ENCODE peak calls at places on chromosomes 6 and 20, in seven cellular contexts. One of them, this sample, is unnamed.

GRCh38 chr20:40080059-40080652 is 608.9 kb downstream of the MAFB start:
- DNase-seq in cardiac septum: no peak
- DNase-seq in activated gamma-delta T cell: no peak
- DNase-seq in head of caudate nucleus: no peak
- DNase-seq in T-cell: no peak
- DNase-seq in activated naive CD4-positive, alpha-beta T cell: no peak
- DNase-seq in HFFc6: no peak
- DNase-seq in this sample: no peak

GRCh38 chr6:22222469-22222868 is 74.4 kb downstream of the PRL start:
- DNase-seq in cardiac septum: no peak
- DNase-seq in activated gamma-delta T cell: no peak
- DNase-seq in head of caudate nucleus: no peak
- DNase-seq in T-cell: no peak
- DNase-seq in activated naive CD4-positive, alpha-beta T cell: no peak
- DNase-seq in HFFc6: no peak
- DNase-seq in this sample: no peak

GRCh38 chr6:119215309-119215708 is 134.3 kb downstream of the MAN1A1 start:
- DNase-seq in cardiac septum: no peak
- DNase-seq in activated gamma-delta T cell: no peak
- DNase-seq in head of caudate nucleus: no peak
- DNase-seq in T-cell: no peak
- DNase-seq in activated naive CD4-positive, alpha-beta T cell: no peak
- DNase-seq in HFFc6: no peak
- DNase-seq in this sample: no peak

GRCh38 chr6:27940766-27941165 is 16.3 kb upstream of the OR2B6 start:
- DNase-seq in cardiac septum: no peak
- DNase-seq in activated gamma-delta T cell: no peak
- DNase-seq in head of caudate nucleus: no peak
- DNase-seq in T-cell: no peak
- DNase-seq in activated naive CD4-positive, alpha-beta T cell: no peak
- DNase-seq in HFFc6: no peak
- DNase-seq in this sample: no peak

GRCh38 chr20:5504061-5504739 is 187.4 kb upstream of the PROKR2 start:
- DNase-seq in cardiac septum: peak
- DNase-seq in activated gamma-delta T cell: no peak
- DNase-seq in head of caudate nucleus: peak
- DNase-seq in T-cell: peak
- DNase-seq in activated naive CD4-positive, alpha-beta T cell: no peak
- DNase-seq in HFFc6: peak
- DNase-seq in this sample: no peak

GRCh38 chr6:28161410-28162079 is 19.9 kb downstream of the ZKSCAN8 start:
- DNase-seq in cardiac septum: peak
- DNase-seq in activated gamma-delta T cell: peak
- DNase-seq in head of caudate nucleus: peak
- DNase-seq in T-cell: peak
- DNase-seq in activated naive CD4-positive, alpha-beta T cell: peak
- DNase-seq in HFFc6: no peak
- DNase-seq in this sample: peak

GRCh38 chr20:49964964-49965780 is 17.6 kb upstream of the SNAI1 start:
- DNase-seq in cardiac septum: no peak
- DNase-seq in activated gamma-delta T cell: no peak
- DNase-seq in head of caudate nucleus: no peak
- DNase-seq in T-cell: no peak
- DNase-seq in activated naive CD4-positive, alpha-beta T cell: no peak
- DNase-seq in HFFc6: no peak
- DNase-seq in this sample: no peak

GRCh38 chr6:134317471-134318131 is at the start of gene SGK1:
- DNase-seq in cardiac septum: no peak
- DNase-seq in activated gamma-delta T cell: no peak
- DNase-seq in head of caudate nucleus: peak
- DNase-seq in T-cell: peak
- DNase-seq in activated naive CD4-positive, alpha-beta T cell: no peak
- DNase-seq in HFFc6: peak
- DNase-seq in this sample: no peak

GRCh38 chr6:42401605-42401935 is 50.2 kb downstream of the TRERF1 start:
- DNase-seq in cardiac septum: no peak
- DNase-seq in activated gamma-delta T cell: no peak
- DNase-seq in head of caudate nucleus: no peak
- DNase-seq in T-cell: no peak
- DNase-seq in activated naive CD4-positive, alpha-beta T cell: no peak
- DNase-seq in HFFc6: no peak
- DNase-seq in this sample: no peak

GRCh38 chr6:84764332-84765049 is at the start of gene TBX18:
- DNase-seq in cardiac septum: peak
- DNase-seq in activated gamma-delta T cell: no peak
- DNase-seq in head of caudate nucleus: peak
- DNase-seq in T-cell: no peak
- DNase-seq in activated naive CD4-positive, alpha-beta T cell: no peak
- DNase-seq in HFFc6: peak
- DNase-seq in this sample: no peak

GRCh38 chr6:28658475-28659249 is 133.0 kb downstream of the GPX5 start:
- DNase-seq in cardiac septum: no peak
- DNase-seq in activated gamma-delta T cell: no peak
- DNase-seq in head of caudate nucleus: no peak
- DNase-seq in T-cell: no peak
- DNase-seq in activated naive CD4-positive, alpha-beta T cell: no peak
- DNase-seq in HFFc6: no peak
- DNase-seq in this sample: no peak

This sample was measured in effector memory CD8-positive, alpha-beta T cell.